ENCODE peak calls at places on chromosomes 13 and 19, in nine cellular contexts. M is activated CD8-positive, alpha-beta memory T cell treated with anti-CD3 and anti-CD28 coated beads, Interleukin-2, amount 10 ng/mL, durations not matched to agents 7 days and 5 days; Q is stimulated activated naive B cell treated with anti-CD40 and anti-IgM and Interleukin-4, amounts not matched to agents 10 μg/mL and 1 μg/mL and 100 μg/mL, for 72 hours; H is activated B cell treated with CpG ODN at 0.5 μM for 24 hours; A is NCI-H345; N is Right ventricle myocardium superior; Z is left ventricle myocardium superior; D is C1 segment of cervical spinal cord; F is T-helper 9 cell. E is an unnamed sample.
A peak's percentile ranks its signal among the peaks of the same experiment; 100 is the strongest.

GRCh38 chr13:113584870-113585671 is 518 bp downstream of the TFDP1 start:
- DNase-seq in Q (peak; percentile 21), N (peak; percentile 46), Z (peak; percentile 45), H (peak; percentile 40), A (no peak), M (peak; percentile 58), F (no peak), D (no peak), E (peak; percentile 42)

GRCh38 chr13:111302045-111302722 is 18.3 kb upstream of the TEX29 start:
- DNase-seq in H (no peak), D (peak; percentile 82), Q (no peak), Z (no peak), M (no peak), A (peak; percentile 64), F (no peak), N (no peak), E (no peak)

GRCh38 chr13:112892759-112893569 is 76.0 kb upstream of the MCF2L start:
- DNase-seq in D (no peak), A (peak; percentile 52), Q (no peak), F (no peak), H (no peak), N (no peak), Z (peak; percentile 8), M (no peak), E (peak; percentile 30)

GRCh38 chr19:7504684-7505083 is 11.2 kb upstream of the ZNF358 start:
- DNase-seq in Z (no peak), H (no peak), F (no peak), M (no peak), D (no peak), Q (no peak), N (no peak), A (no peak), E (no peak)

GRCh38 chr13:42548731-42549554 is 25.0 kb upstream of the TNFSF11 start:
- DNase-seq in N (no peak), Z (no peak), F (no peak), H (peak; percentile 22), D (no peak), A (no peak), Q (peak; percentile 82), M (no peak), E (no peak)

GRCh38 chr19:10420444-10421239 is at the start of gene PDE4A:
- DNase-seq in M (peak; percentile 89), D (no peak), Q (peak; percentile 64), N (no peak), F (peak; percentile 47), H (peak; percentile 60), A (peak; percentile 23), Z (peak; percentile 34), E (peak; percentile 60)

GRCh38 chr13:89554801-89555200 is 1792.7 kb upstream of the MIR17HG start:
- DNase-seq in N (no peak), A (peak; percentile 91), Z (no peak), D (no peak), M (no peak), F (no peak), H (no peak), Q (no peak), E (no peak)

GRCh38 chr13:113387396-113387795 is 23.5 kb upstream of the GRTP1 start:
- DNase-seq in M (no peak), A (no peak), Z (no peak), D (no peak), F (no peak), N (no peak), Q (no peak), H (no peak), E (no peak)

GRCh38 chr19:38932425-38933179 is 1.9 kb downstream of the MRPS12 start:
- DNase-seq in N (no peak), H (no peak), M (peak; percentile 65), Z (no peak), A (peak; percentile 32), Q (no peak), F (no peak), D (no peak), E (peak; percentile 58)

GRCh38 chr19:16676101-16676798 is 15.3 kb downstream of the TMEM38A start:
- DNase-seq in D (no peak), Z (no peak), N (no peak), A (no peak), F (no peak), M (no peak), H (no peak), Q (no peak), E (no peak)

GRCh38 chr19:16737909-16738308 is 18.3 kb downstream of the NWD1 start:
- DNase-seq in Z (no peak), H (no peak), F (no peak), M (no peak), D (no peak), Q (no peak), N (no peak), A (peak; percentile 63), E (no peak)

GRCh38 chr13:58587183-58587582 is 955.6 kb downstream of the PCDH17 start:
- DNase-seq in Z (no peak), A (no peak), H (no peak), F (no peak), Q (no peak), M (no peak), N (no peak), D (no peak), E (no peak)

GRCh38 chr13:109357751-109358150 is 428.6 kb downstream of the IRS2 start:
- DNase-seq in Q (no peak), M (no peak), F (no peak), Z (no peak), D (no peak), H (no peak), N (no peak), A (no peak), E (no peak)

GRCh38 chr19:51325161-51325979 is 13.9 kb downstream of the IGLON5 start:
- DNase-seq in H (no peak), D (no peak), F (no peak), Q (no peak), M (peak; percentile 62), N (no peak), A (no peak), Z (no peak), E (no peak)

GRCh38 chr13:98890186-98890585 is 87.7 kb downstream of the DOCK9 start:
- DNase-seq in D (no peak), H (no peak), M (peak; percentile 51), N (no peak), Z (no peak), A (no peak), F (no peak), Q (no peak), E (no peak)

GRCh38 chr13:75788494-75788991 is 152.4 kb downstream of the LMO7 start:
- DNase-seq in A (no peak), M (no peak), F (no peak), N (no peak), Z (peak; percentile 43), H (no peak), Q (no peak), D (no peak), E (peak; percentile 20)

GRCh38 chr19:29724102-29724641 is 9.1 kb upstream of the C19orf12 start:
- DNase-seq in Z (no peak), H (no peak), Q (no peak), D (peak; percentile 20), A (peak; percentile 28), M (peak; percentile 55), N (no peak), F (no peak), E (no peak)

GRCh38 chr13:98223741-98224140 is 46.7 kb upstream of the RNF113B start:
- DNase-seq in F (no peak), H (no peak), A (no peak), Z (no peak), M (no peak), Q (no peak), N (no peak), D (no peak), E (no peak)

GRCh38 chr19:51735759-51736449 is 12.1 kb upstream of the HAS1 start:
- DNase-seq in F (no peak), A (no peak), D (no peak), Z (peak; percentile 52), M (no peak), N (peak; percentile 68), Q (no peak), H (no peak), E (peak; percentile 64)

GRCh38 chr13:101211261-101211660 is 205.0 kb downstream of the NALCN start:
- DNase-seq in F (no peak), Q (no peak), N (no peak), M (no peak), D (no peak), Z (no peak), H (no peak), A (no peak), E (no peak)

GRCh38 chr19:53980553-53981407 is 10.7 kb upstream of the CACNG6 start:
- DNase-seq in F (no peak), Q (no peak), N (no peak), H (no peak), A (no peak), D (no peak), M (no peak), Z (no peak), E (peak; percentile 74)